ENCODE peak calls at places on chromosomes 3 and 15, in seven cellular contexts. One of them, this sample, is unnamed. For H3K4me1, the result is how much of the 10 kb centered on the place peaks cover.

GRCh38 chr15:61668444-61668843 is 391.8 kb downstream of the VPS13C start:
- DNase-seq in mesenchymal stem cell: no peak
- DNase-seq in mesendoderm: no peak
- DNase-seq in trophoblast cell: no peak
- DNase-seq in neuronal stem cell: no peak
- DNase-seq in H9: no peak
- DNase-seq in H1: no peak
- DNase-seq in this sample: no peak

GRCh38 chr15:88622605-88622975 is 1.4 kb downstream of the AEN start:
- DNase-seq in mesenchymal stem cell: no peak
- DNase-seq in mesendoderm: no peak
- DNase-seq in trophoblast cell: no peak
- DNase-seq in neuronal stem cell: no peak
- DNase-seq in H9: no peak
- DNase-seq in H1: no peak
- DNase-seq in this sample: no peak

GRCh38 chr3:119418641-119419040 is 44.8 kb downstream of the TMEM39A start:
- DNase-seq in mesenchymal stem cell: peak
- DNase-seq in mesendoderm: peak
- DNase-seq in trophoblast cell: no peak
- DNase-seq in neuronal stem cell: no peak
- DNase-seq in H9: no peak
- DNase-seq in H1: no peak
- DNase-seq in this sample: peak

GRCh38 chr3:66863205-66864135 is 134.6 kb upstream of the KBTBD8 start:
- DNase-seq in mesenchymal stem cell: no peak
- DNase-seq in mesendoderm: no peak
- DNase-seq in trophoblast cell: no peak
- DNase-seq in neuronal stem cell: no peak
- DNase-seq in H9: no peak
- DNase-seq in H1: no peak
- DNase-seq in this sample: no peak

GRCh38 chr3:143998266-143998665 is 26.6 kb downstream of the DIPK2A start:
- DNase-seq in mesenchymal stem cell: peak
- DNase-seq in mesendoderm: no peak
- DNase-seq in trophoblast cell: peak
- DNase-seq in neuronal stem cell: no peak
- DNase-seq in H9: no peak
- DNase-seq in H1: no peak
- DNase-seq in this sample: peak

GRCh38 chr3:66179813-66180212 is 41.0 kb upstream of the SLC25A26 start:
- DNase-seq in mesenchymal stem cell: no peak
- DNase-seq in mesendoderm: no peak
- DNase-seq in trophoblast cell: no peak
- DNase-seq in neuronal stem cell: no peak
- DNase-seq in H9: no peak
- DNase-seq in H1: no peak
- DNase-seq in this sample: no peak

GRCh38 chr3:32455609-32456428 is 46.8 kb downstream of the CMTM6 start:
- DNase-seq in mesenchymal stem cell: no peak
- DNase-seq in mesendoderm: peak
- DNase-seq in trophoblast cell: no peak
- DNase-seq in neuronal stem cell: no peak
- DNase-seq in H9: no peak
- DNase-seq in H1: no peak
- DNase-seq in this sample: no peak

GRCh38 chr15:60087561-60087960 is 83.5 kb downstream of the FOXB1 start:
- DNase-seq in mesenchymal stem cell: no peak
- DNase-seq in mesendoderm: no peak
- DNase-seq in trophoblast cell: no peak
- DNase-seq in neuronal stem cell: no peak
- DNase-seq in H9: no peak
- DNase-seq in H1: no peak
- DNase-seq in this sample: no peak

GRCh38 chr3:87225659-87226058 is 1.4 kb upstream of the CHMP2B start:
- DNase-seq in mesenchymal stem cell: no peak
- DNase-seq in mesendoderm: no peak
- DNase-seq in trophoblast cell: no peak
- DNase-seq in neuronal stem cell: no peak
- DNase-seq in H9: no peak
- DNase-seq in H1: no peak
- DNase-seq in this sample: no peak

GRCh38 chr3:33144433-33144832 is 30.6 kb downstream of the CRTAP start:
- DNase-seq in mesenchymal stem cell: no peak
- DNase-seq in mesendoderm: peak
- DNase-seq in trophoblast cell: no peak
- DNase-seq in neuronal stem cell: no peak
- DNase-seq in H9: peak
- DNase-seq in H1: peak
- DNase-seq in this sample: no peak

GRCh38 chr15:60682615-60683014 is 203.7 kb upstream of the ICE2 start:
- DNase-seq in mesenchymal stem cell: no peak
- DNase-seq in mesendoderm: no peak
- DNase-seq in trophoblast cell: no peak
- DNase-seq in neuronal stem cell: no peak
- DNase-seq in H9: no peak
- DNase-seq in H1: no peak
- DNase-seq in this sample: no peak

GRCh38 chr3:148319960-148320359 is 377.7 kb upstream of the AGTR1 start:
- DNase-seq in mesenchymal stem cell: no peak
- DNase-seq in mesendoderm: no peak
- DNase-seq in trophoblast cell: no peak
- DNase-seq in neuronal stem cell: no peak
- DNase-seq in H9: no peak
- DNase-seq in H1: no peak
- DNase-seq in this sample: peak

GRCh38 chr3:171979081-171979480 is 60.3 kb upstream of the FNDC3B start:
- DNase-seq in mesenchymal stem cell: no peak
- DNase-seq in mesendoderm: no peak
- DNase-seq in trophoblast cell: peak
- DNase-seq in neuronal stem cell: no peak
- DNase-seq in H9: no peak
- DNase-seq in H1: no peak
- DNase-seq in this sample: no peak

DNA sequence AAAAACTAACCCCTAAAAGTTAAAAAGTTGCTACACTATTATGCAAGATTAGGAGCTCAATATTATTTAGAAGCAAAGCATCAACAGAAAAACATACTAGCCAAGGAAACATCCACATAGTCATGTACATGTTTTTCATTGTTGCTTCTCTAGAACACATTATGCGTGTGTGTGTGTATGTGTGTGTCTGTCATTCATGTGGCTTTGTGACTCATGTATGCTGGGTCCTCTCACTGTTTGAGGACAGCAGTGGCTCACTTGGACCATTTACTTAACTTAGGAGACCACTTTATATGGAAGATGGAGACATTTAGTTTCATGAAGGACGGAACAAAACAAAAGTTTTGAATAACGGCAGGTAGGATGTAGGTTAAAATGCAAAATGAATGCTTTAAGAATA is 219.4 kb upstream of the THBS1 start:
- DNase-seq in mesenchymal stem cell: no peak
- DNase-seq in mesendoderm: no peak
- DNase-seq in trophoblast cell: no peak
- DNase-seq in neuronal stem cell: no peak
- DNase-seq in H9: no peak
- DNase-seq in H1: no peak
- DNase-seq in this sample: no peak
- H3K4me1 ChIP-seq in mesenchymal stem cell: under half
- H3K4me1 ChIP-seq in mesendoderm: under half
- H3K4me1 ChIP-seq in trophoblast cell: under half
- H3K4me1 ChIP-seq in neuronal stem cell: under half
- H3K4me1 ChIP-seq in H9: under half
- H3K4me1 ChIP-seq in H1: under half
- H3K4me1 ChIP-seq in this sample: under half

DNA sequence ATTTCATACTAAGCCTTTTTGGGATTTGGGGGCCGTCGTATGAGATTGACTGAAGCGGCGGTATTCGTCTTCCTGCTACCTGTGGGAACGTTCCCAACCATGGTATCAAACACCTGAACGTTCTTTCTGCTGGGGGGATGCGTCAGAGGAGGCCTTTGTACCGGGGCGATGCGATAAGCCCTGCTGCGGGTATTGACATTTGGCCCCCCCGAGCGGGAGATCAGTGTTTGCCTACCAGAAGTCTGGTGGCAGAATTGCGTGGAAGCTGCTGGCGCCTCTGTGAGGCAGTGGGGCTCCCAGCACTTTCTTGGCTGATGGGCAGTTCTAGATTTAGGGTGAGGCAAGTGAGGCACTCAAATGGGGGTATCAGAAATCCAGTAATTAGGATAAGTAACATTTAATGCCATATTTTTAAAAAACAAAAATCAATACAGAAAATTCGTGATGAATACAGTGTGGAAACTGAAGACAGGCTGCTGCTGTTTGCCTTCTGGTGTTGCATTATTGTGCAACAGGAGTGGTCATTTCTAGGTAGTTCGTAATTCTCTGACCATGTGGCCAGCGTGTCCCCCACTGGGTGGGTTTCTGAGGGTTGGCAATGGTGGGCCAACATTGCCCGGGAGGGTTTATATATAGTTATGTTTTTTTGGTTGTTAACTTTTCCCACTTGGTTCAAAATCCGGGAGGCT is 12.7 kb downstream of the TRPM1 start:
- DNase-seq in mesenchymal stem cell: no peak
- DNase-seq in mesendoderm: no peak
- DNase-seq in trophoblast cell: no peak
- DNase-seq in neuronal stem cell: no peak
- DNase-seq in H9: no peak
- DNase-seq in H1: no peak
- DNase-seq in this sample: no peak
- H3K23ac ChIP-seq in mesenchymal stem cell: no peak
- H3K23ac ChIP-seq in mesendoderm: no peak
- H3K23ac ChIP-seq in trophoblast cell: no peak
- H3K23ac ChIP-seq in neuronal stem cell: no peak
- H3K23ac ChIP-seq in H9: no peak
- H3K23ac ChIP-seq in H1: no peak
- H3K23ac ChIP-seq in this sample: no peak

DNA sequence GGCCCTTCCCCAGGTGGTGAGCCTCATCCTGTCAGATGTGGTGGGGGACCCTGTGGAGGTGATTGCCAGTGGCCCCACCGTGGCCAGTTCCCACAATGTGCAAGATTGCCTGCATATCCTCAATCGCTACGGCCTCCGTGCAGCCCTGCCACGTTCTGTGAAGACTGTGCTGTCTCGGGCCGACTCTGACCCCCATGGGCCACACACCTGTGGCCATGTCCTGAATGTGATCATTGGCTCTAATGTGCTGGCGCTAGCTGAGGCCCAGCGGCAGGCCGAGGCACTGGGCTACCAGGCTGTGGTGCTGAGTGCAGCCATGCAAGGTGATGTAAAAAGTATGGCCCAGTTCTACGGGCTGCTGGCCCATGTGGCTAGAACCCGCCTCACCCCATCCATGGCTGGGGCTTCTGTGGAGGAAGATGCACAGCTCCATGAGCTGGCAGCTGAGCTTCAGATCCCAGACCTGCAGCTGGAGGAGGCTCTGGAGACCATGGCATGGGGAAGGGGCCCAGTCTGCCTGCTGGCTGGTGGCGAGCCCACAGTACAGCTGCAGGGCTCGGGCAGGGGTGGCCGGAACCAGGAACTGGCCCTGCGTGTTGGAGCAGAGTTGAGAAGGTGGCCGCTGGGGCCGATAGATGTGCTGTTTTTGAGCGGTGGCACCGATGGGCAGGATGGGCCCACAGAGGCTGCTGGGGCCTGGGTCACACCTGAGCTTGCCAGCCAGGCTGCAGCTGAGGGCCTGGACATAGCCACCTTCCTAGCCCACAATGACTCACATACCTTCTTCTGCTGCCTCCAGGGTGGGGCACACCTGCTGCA is 4.8 kb downstream of the GLYCTK start:
- DNase-seq in mesenchymal stem cell: no peak
- DNase-seq in mesendoderm: no peak
- DNase-seq in trophoblast cell: no peak
- DNase-seq in neuronal stem cell: no peak
- DNase-seq in H9: no peak
- DNase-seq in H1: no peak
- DNase-seq in this sample: no peak
- H3K4me1 ChIP-seq in mesenchymal stem cell: under half
- H3K4me1 ChIP-seq in mesendoderm: under half
- H3K4me1 ChIP-seq in trophoblast cell: under half
- H3K4me1 ChIP-seq in neuronal stem cell: under half
- H3K4me1 ChIP-seq in H9: under half
- H3K4me1 ChIP-seq in H1: under half
- H3K4me1 ChIP-seq in this sample: under half

GRCh38 chr3:69994934-69995333 is 4.6 kb upstream of the SAMMSON start:
- DNase-seq in mesenchymal stem cell: no peak
- DNase-seq in mesendoderm: no peak
- DNase-seq in trophoblast cell: no peak
- DNase-seq in neuronal stem cell: no peak
- DNase-seq in H9: no peak
- DNase-seq in H1: no peak
- DNase-seq in this sample: no peak

GRCh38 chr3:70000028-70000410 is 486 bp downstream of the SAMMSON start:
- DNase-seq in mesenchymal stem cell: peak
- DNase-seq in mesendoderm: no peak
- DNase-seq in trophoblast cell: no peak
- DNase-seq in neuronal stem cell: no peak
- DNase-seq in H9: peak
- DNase-seq in H1: no peak
- DNase-seq in this sample: no peak

GRCh38 chr3:69999191-70000027 is at the start of gene SAMMSON:
- DNase-seq in mesenchymal stem cell: peak
- DNase-seq in mesendoderm: peak
- DNase-seq in trophoblast cell: no peak
- DNase-seq in neuronal stem cell: no peak
- DNase-seq in H9: peak
- DNase-seq in H1: peak
- DNase-seq in this sample: peak

GRCh38 chr3:69998759-69999158 is 774 bp upstream of the SAMMSON start:
- DNase-seq in mesenchymal stem cell: no peak
- DNase-seq in mesendoderm: no peak
- DNase-seq in trophoblast cell: no peak
- DNase-seq in neuronal stem cell: no peak
- DNase-seq in H9: no peak
- DNase-seq in H1: no peak
- DNase-seq in this sample: no peak

DNA sequence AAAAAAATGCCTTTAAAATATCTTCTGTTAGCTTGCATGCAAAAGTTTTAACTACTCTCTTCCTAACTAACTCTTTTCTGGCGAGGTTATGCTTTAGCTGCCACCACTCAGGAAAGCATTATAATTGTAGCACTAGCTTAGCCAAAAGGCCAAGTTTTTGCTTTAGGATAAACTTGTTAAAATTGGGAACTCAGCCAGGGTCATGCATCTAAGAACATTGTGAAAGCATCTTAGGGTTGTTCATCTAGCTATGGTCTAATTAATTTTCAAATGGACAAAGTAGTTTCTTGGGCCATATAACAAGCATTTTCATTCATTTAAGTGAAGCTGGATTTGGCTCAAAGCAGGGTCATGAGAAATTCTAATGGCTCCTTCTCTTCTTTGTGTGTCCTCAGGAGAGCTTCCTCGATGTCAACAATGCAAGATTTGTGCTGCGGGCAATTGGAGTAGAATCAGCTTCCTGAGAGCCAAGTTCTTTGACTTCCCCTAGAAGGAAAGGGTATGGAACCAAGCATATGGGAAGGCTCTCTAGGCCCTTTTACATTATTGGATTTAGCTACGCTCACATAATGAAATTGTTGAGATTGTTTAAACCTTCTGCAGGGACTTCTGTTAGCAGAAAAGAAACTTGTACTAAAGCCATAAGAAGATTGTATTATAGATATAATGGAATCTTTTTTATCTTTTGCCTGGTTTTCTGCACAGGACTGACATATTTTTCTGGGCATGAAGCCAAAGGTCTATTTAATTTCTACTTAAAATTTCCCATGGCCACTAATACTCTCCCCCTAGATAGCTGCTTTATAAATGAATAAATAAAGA is 1.8 kb upstream of the SAMMSON start:
- DNase-seq in mesenchymal stem cell: peak
- DNase-seq in mesendoderm: no peak
- DNase-seq in trophoblast cell: no peak
- DNase-seq in neuronal stem cell: no peak
- DNase-seq in H9: no peak
- DNase-seq in H1: no peak
- DNase-seq in this sample: no peak
- H3K23ac ChIP-seq in mesenchymal stem cell: no peak
- H3K23ac ChIP-seq in mesendoderm: no peak
- H3K23ac ChIP-seq in trophoblast cell: no peak
- H3K23ac ChIP-seq in neuronal stem cell: no peak
- H3K23ac ChIP-seq in H9: no peak
- H3K23ac ChIP-seq in H1: no peak
- H3K23ac ChIP-seq in this sample: no peak